ENCODE peak calls at places on chromosomes 2 and 18, in seven cellular contexts. One of them, this sample, is unnamed.

GRCh38 chr2:203894262-203894661 is 26.7 kb downstream of the CTLA4 start:
- DNase-seq in transverse colon: no peak
- DNase-seq in psoas muscle: no peak
- DNase-seq in astrocyte of the spinal cord: no peak
- DNase-seq in cardiac muscle cell: no peak
- DNase-seq in GM23338: no peak
- DNase-seq in neural crest cell: no peak
- DNase-seq in this sample: no peak

GRCh38 chr2:128573531-128573930 is 254.9 kb upstream of the HS6ST1 start:
- DNase-seq in transverse colon: no peak
- DNase-seq in psoas muscle: no peak
- DNase-seq in astrocyte of the spinal cord: no peak
- DNase-seq in cardiac muscle cell: no peak
- DNase-seq in GM23338: no peak
- DNase-seq in neural crest cell: no peak
- DNase-seq in this sample: no peak

GRCh38 chr2:119011910-119012209 is 69.9 kb downstream of the MARCO start:
- DNase-seq in transverse colon: no peak
- DNase-seq in psoas muscle: no peak
- DNase-seq in astrocyte of the spinal cord: no peak
- DNase-seq in cardiac muscle cell: no peak
- DNase-seq in GM23338: no peak
- DNase-seq in neural crest cell: no peak
- DNase-seq in this sample: no peak

GRCh38 chr2:132606649-132607048 is 63.4 kb downstream of the LYPD1 start:
- DNase-seq in transverse colon: no peak
- DNase-seq in psoas muscle: no peak
- DNase-seq in astrocyte of the spinal cord: no peak
- DNase-seq in cardiac muscle cell: no peak
- DNase-seq in GM23338: no peak
- DNase-seq in neural crest cell: no peak
- DNase-seq in this sample: no peak

GRCh38 chr2:64716569-64716968 is 62.9 kb upstream of the SERTAD2 start:
- DNase-seq in transverse colon: no peak
- DNase-seq in psoas muscle: no peak
- DNase-seq in astrocyte of the spinal cord: no peak
- DNase-seq in cardiac muscle cell: no peak
- DNase-seq in GM23338: no peak
- DNase-seq in neural crest cell: no peak
- DNase-seq in this sample: no peak

GRCh38 chr18:75473316-75473715 is 45.8 kb upstream of the SMIM21 start:
- DNase-seq in transverse colon: no peak
- DNase-seq in psoas muscle: no peak
- DNase-seq in astrocyte of the spinal cord: peak
- DNase-seq in cardiac muscle cell: no peak
- DNase-seq in GM23338: no peak
- DNase-seq in neural crest cell: no peak
- DNase-seq in this sample: no peak

GRCh38 chr2:105872830-105873229 is 128.1 kb downstream of the NCK2 start:
- DNase-seq in transverse colon: no peak
- DNase-seq in psoas muscle: no peak
- DNase-seq in astrocyte of the spinal cord: no peak
- DNase-seq in cardiac muscle cell: no peak
- DNase-seq in GM23338: no peak
- DNase-seq in neural crest cell: no peak
- DNase-seq in this sample: no peak

GRCh38 chr2:39642054-39642742 is 23.5 kb upstream of the TMEM178A start:
- DNase-seq in transverse colon: no peak
- DNase-seq in psoas muscle: no peak
- DNase-seq in astrocyte of the spinal cord: peak
- DNase-seq in cardiac muscle cell: peak
- DNase-seq in GM23338: no peak
- DNase-seq in neural crest cell: peak
- DNase-seq in this sample: no peak

GRCh38 chr2:36476411-36476810 is 120.8 kb downstream of the CRIM1 start:
- DNase-seq in transverse colon: no peak
- DNase-seq in psoas muscle: no peak
- DNase-seq in astrocyte of the spinal cord: no peak
- DNase-seq in cardiac muscle cell: no peak
- DNase-seq in GM23338: no peak
- DNase-seq in neural crest cell: no peak
- DNase-seq in this sample: no peak

GRCh38 chr2:161418275-161418714 is 2.2 kb downstream of the TBR1 start:
- DNase-seq in transverse colon: no peak
- DNase-seq in psoas muscle: no peak
- DNase-seq in astrocyte of the spinal cord: peak
- DNase-seq in cardiac muscle cell: no peak
- DNase-seq in GM23338: peak
- DNase-seq in neural crest cell: no peak
- DNase-seq in this sample: no peak

GRCh38 chr2:188765522-188765921 is 208.7 kb upstream of the COL3A1 start:
- DNase-seq in transverse colon: no peak
- DNase-seq in psoas muscle: no peak
- DNase-seq in astrocyte of the spinal cord: peak
- DNase-seq in cardiac muscle cell: peak
- DNase-seq in GM23338: peak
- DNase-seq in neural crest cell: peak
- DNase-seq in this sample: no peak

GRCh38 chr18:67846422-67847098 is 330.0 kb upstream of the DSEL start:
- DNase-seq in transverse colon: no peak
- DNase-seq in psoas muscle: no peak
- DNase-seq in astrocyte of the spinal cord: no peak
- DNase-seq in cardiac muscle cell: no peak
- DNase-seq in GM23338: no peak
- DNase-seq in neural crest cell: no peak
- DNase-seq in this sample: peak

GRCh38 chr2:55052087-55053061 is 2.1 kb upstream of the RTN4 start:
- DNase-seq in transverse colon: no peak
- DNase-seq in psoas muscle: no peak
- DNase-seq in astrocyte of the spinal cord: no peak
- DNase-seq in cardiac muscle cell: no peak
- DNase-seq in GM23338: no peak
- DNase-seq in neural crest cell: no peak
- DNase-seq in this sample: no peak

GRCh38 chr2:116952254-116952653 is 862.2 kb upstream of the DDX18 start:
- DNase-seq in transverse colon: peak
- DNase-seq in psoas muscle: no peak
- DNase-seq in astrocyte of the spinal cord: no peak
- DNase-seq in cardiac muscle cell: peak
- DNase-seq in GM23338: peak
- DNase-seq in neural crest cell: no peak
- DNase-seq in this sample: no peak

GRCh38 chr2:212974692-212975091 is 176.7 kb downstream of the IKZF2 start:
- DNase-seq in transverse colon: no peak
- DNase-seq in psoas muscle: no peak
- DNase-seq in astrocyte of the spinal cord: peak
- DNase-seq in cardiac muscle cell: no peak
- DNase-seq in GM23338: no peak
- DNase-seq in neural crest cell: no peak
- DNase-seq in this sample: no peak

GRCh38 chr2:37590119-37590571 is 81.3 kb downstream of the CDC42EP3 start:
- DNase-seq in transverse colon: no peak
- DNase-seq in psoas muscle: no peak
- DNase-seq in astrocyte of the spinal cord: peak
- DNase-seq in cardiac muscle cell: no peak
- DNase-seq in GM23338: no peak
- DNase-seq in neural crest cell: no peak
- DNase-seq in this sample: no peak

GRCh38 chr2:150617351-150617750 is 129.9 kb upstream of the RND3 start:
- DNase-seq in transverse colon: no peak
- DNase-seq in psoas muscle: no peak
- DNase-seq in astrocyte of the spinal cord: no peak
- DNase-seq in cardiac muscle cell: no peak
- DNase-seq in GM23338: no peak
- DNase-seq in neural crest cell: no peak
- DNase-seq in this sample: no peak

GRCh38 chr2:193847140-193847539 is 1652.4 kb upstream of the TMEFF2 start:
- DNase-seq in transverse colon: no peak
- DNase-seq in psoas muscle: no peak
- DNase-seq in astrocyte of the spinal cord: peak
- DNase-seq in cardiac muscle cell: no peak
- DNase-seq in GM23338: no peak
- DNase-seq in neural crest cell: no peak
- DNase-seq in this sample: no peak

GRCh38 chr2:216714412-216714775 is 19.0 kb upstream of the IGFBP5 start:
- DNase-seq in transverse colon: no peak
- DNase-seq in psoas muscle: no peak
- DNase-seq in astrocyte of the spinal cord: peak
- DNase-seq in cardiac muscle cell: no peak
- DNase-seq in GM23338: no peak
- DNase-seq in neural crest cell: no peak
- DNase-seq in this sample: no peak

GRCh38 chr18:50830544-50830943 is 10.7 kb upstream of the MRO start:
- DNase-seq in transverse colon: no peak
- DNase-seq in psoas muscle: no peak
- DNase-seq in astrocyte of the spinal cord: no peak
- DNase-seq in cardiac muscle cell: no peak
- DNase-seq in GM23338: no peak
- DNase-seq in neural crest cell: no peak
- DNase-seq in this sample: no peak

GRCh38 chr2:54454922-54455583 is 1.1 kb upstream of the SPTBN1 start:
- DNase-seq in transverse colon: no peak
- DNase-seq in psoas muscle: no peak
- DNase-seq in astrocyte of the spinal cord: no peak
- DNase-seq in cardiac muscle cell: peak
- DNase-seq in GM23338: peak
- DNase-seq in neural crest cell: peak
- DNase-seq in this sample: no peak

GRCh38 chr18:47929681-47930085 is 776 bp downstream of the SMAD2 start:
- DNase-seq in transverse colon: no peak
- DNase-seq in psoas muscle: no peak
- DNase-seq in astrocyte of the spinal cord: no peak
- DNase-seq in cardiac muscle cell: no peak
- DNase-seq in GM23338: no peak
- DNase-seq in neural crest cell: no peak
- DNase-seq in this sample: no peak

GRCh38 chr2:217858519-217859466 is 144.0 kb downstream of the TNS1 start:
- DNase-seq in transverse colon: peak
- DNase-seq in psoas muscle: peak
- DNase-seq in astrocyte of the spinal cord: peak
- DNase-seq in cardiac muscle cell: peak
- DNase-seq in GM23338: no peak
- DNase-seq in neural crest cell: peak
- DNase-seq in this sample: no peak

DNA sequence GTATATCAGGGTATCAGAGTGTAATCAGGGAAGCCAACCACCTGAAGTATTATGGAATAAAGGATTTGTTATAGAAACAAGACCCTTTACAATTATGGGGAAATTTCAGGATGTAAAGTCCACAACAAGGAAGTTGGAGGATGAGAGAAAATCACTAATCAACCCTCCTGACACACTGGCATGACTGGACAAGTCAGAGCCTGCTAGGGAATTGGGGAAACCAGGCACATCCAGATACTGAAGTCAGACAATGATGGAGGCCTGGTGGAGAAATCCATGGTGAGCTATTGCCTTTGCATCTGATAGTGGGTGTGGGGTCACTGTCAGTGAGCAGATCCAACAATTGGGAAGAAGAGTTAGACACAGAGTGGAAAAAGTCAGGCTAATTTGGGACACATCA is 158.8 kb upstream of the FBXO11 start:
- DNase-seq in transverse colon: no peak
- DNase-seq in psoas muscle: no peak
- DNase-seq in astrocyte of the spinal cord: no peak
- DNase-seq in cardiac muscle cell: no peak
- DNase-seq in GM23338: no peak
- DNase-seq in neural crest cell: no peak
- DNase-seq in this sample: no peak
- TF ChIP-seq CTCF in transverse colon: no peak
- TF ChIP-seq CTCF in psoas muscle: no peak
- TF ChIP-seq CTCF in astrocyte of the spinal cord: no peak
- TF ChIP-seq CTCF in cardiac muscle cell: no peak
- TF ChIP-seq CTCF in GM23338: no peak
- TF ChIP-seq CTCF in neural crest cell: no peak
- TF ChIP-seq CTCF in this sample: no peak

GRCh38 chr2:201116959-201117734 is 1.2 kb downstream of the CFLAR start:
- DNase-seq in transverse colon: peak
- DNase-seq in psoas muscle: peak
- DNase-seq in astrocyte of the spinal cord: peak
- DNase-seq in cardiac muscle cell: no peak
- DNase-seq in GM23338: peak
- DNase-seq in neural crest cell: no peak
- DNase-seq in this sample: no peak
- TF ChIP-seq CTCF in transverse colon: peak
- TF ChIP-seq CTCF in psoas muscle: peak
- TF ChIP-seq CTCF in astrocyte of the spinal cord: peak
- TF ChIP-seq CTCF in cardiac muscle cell: peak
- TF ChIP-seq CTCF in GM23338: peak
- TF ChIP-seq CTCF in neural crest cell: peak
- TF ChIP-seq CTCF in this sample: peak

DNA sequence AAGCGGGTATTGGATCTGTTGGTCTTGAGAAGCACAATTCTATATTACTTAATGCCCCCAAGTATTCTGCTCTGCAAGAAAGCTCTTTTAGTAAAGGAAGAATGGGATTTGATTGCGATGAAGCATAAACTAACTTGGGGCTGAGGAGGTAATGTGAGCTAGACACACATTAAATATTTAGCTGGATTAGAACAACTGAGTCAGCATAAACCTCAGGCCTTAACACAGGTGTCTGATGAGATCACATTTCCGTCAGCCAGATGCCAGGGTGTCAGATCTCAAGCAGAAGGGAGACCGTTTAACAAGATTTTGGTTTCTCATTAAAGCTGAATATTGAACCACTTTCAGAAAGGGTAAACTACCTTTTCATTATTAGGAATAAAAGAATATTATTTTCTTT is 94.5 kb downstream of the GYPC start:
- DNase-seq in transverse colon: no peak
- DNase-seq in psoas muscle: no peak
- DNase-seq in astrocyte of the spinal cord: no peak
- DNase-seq in cardiac muscle cell: no peak
- DNase-seq in GM23338: no peak
- DNase-seq in neural crest cell: no peak
- DNase-seq in this sample: no peak
- TF ChIP-seq CTCF in transverse colon: no peak
- TF ChIP-seq CTCF in psoas muscle: no peak
- TF ChIP-seq CTCF in astrocyte of the spinal cord: no peak
- TF ChIP-seq CTCF in cardiac muscle cell: no peak
- TF ChIP-seq CTCF in GM23338: no peak
- TF ChIP-seq CTCF in neural crest cell: no peak
- TF ChIP-seq CTCF in this sample: no peak

DNA sequence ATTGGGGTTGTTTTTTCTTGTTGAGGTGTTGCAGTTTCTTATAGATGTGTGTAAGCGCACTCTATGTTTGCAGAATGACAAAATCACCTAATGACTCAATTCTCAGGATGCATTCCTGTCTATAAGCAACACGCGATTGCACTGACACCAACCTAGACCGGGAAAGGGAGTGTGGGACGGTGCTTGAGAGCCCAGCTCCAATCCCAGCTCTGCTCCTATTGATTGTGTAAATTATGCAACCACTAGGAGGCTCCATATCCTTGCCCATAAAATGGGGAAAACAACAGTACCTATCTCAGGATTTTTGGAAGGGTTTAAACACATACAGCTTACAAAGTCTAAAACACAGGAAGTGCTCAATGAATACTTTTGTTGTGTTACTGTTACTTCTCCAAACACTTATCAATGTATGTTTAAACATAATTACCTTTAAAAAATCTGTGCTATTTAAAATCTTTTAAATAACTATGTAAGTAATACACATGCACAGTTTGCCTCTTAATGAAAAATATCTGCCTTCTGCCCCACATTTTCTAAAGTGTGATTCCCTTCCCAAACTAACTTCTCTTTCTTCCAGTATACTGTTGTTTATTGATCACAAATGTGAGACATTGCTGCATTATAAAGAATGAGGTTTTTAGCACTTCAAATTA is 132.5 kb downstream of the SPHKAP start:
- DNase-seq in transverse colon: peak
- DNase-seq in psoas muscle: no peak
- DNase-seq in astrocyte of the spinal cord: peak
- DNase-seq in cardiac muscle cell: peak
- DNase-seq in GM23338: peak
- DNase-seq in neural crest cell: peak
- DNase-seq in this sample: no peak
- TF ChIP-seq CTCF in transverse colon: peak
- TF ChIP-seq CTCF in psoas muscle: no peak
- TF ChIP-seq CTCF in astrocyte of the spinal cord: peak
- TF ChIP-seq CTCF in cardiac muscle cell: peak
- TF ChIP-seq CTCF in GM23338: peak
- TF ChIP-seq CTCF in neural crest cell: peak
- TF ChIP-seq CTCF in this sample: peak

This sample was measured in chondrocyte.